ENCODE peak calls at places on chromosomes 16 and 17, in seven cellular contexts. C is fibroblast of villous mesenchyme, D is adrenal gland, L is heart right ventricle, F is lower lobe of right lung, A is cardiac fibroblast, K is DND-41. T is an unnamed sample.

GRCh38 chr16:50804290-50804907 is 62.5 kb downstream of the CYLD start:
- DNase-seq in C (no peak), D (no peak), L (no peak), F (no peak), A (no peak), K (no peak), T (no peak)

GRCh38 chr16:1764971-1765370 is 6.4 kb downstream of the NME3 start:
- DNase-seq in C (no peak), D (no peak), L (no peak), F (no peak), A (no peak), K (no peak), T (no peak)

GRCh38 chr16:84725481-84726078 is 25.8 kb downstream of the USP10 start:
- DNase-seq in C (no peak), D (no peak), L (no peak), F (no peak), A (no peak), K (no peak), T (no peak)

GRCh38 chr16:50644730-50645129 is 36.4 kb downstream of the SNX20 start:
- DNase-seq in C (peak), D (peak), L (peak), F (no peak), A (peak), K (no peak), T (no peak)

GRCh38 chr16:20676867-20677266 is 20.6 kb downstream of the ACSM1 start:
- DNase-seq in C (no peak), D (no peak), L (no peak), F (no peak), A (no peak), K (no peak), T (no peak)

GRCh38 chr16:69109486-69110270 is 4.2 kb downstream of the HAS3 start:
- DNase-seq in C (no peak), D (no peak), L (no peak), F (no peak), A (no peak), K (no peak), T (no peak)

GRCh38 chr16:48965391-48965790 is 316.2 kb downstream of the CBLN1 start:
- DNase-seq in C (peak), D (no peak), L (no peak), F (no peak), A (no peak), K (no peak), T (no peak)

GRCh38 chr16:89367538-89368059 is 122.8 kb downstream of the ANKRD11 start:
- DNase-seq in C (no peak), D (no peak), L (no peak), F (no peak), A (no peak), K (no peak), T (no peak)

GRCh38 chr17:4479982-4480751 is 18.5 kb upstream of the SPNS2 start:
- DNase-seq in C (no peak), D (no peak), L (no peak), F (no peak), A (no peak), K (peak), T (peak)

GRCh38 chr17:51120357-51120738 is 320 bp downstream of the SPAG9 start:
- DNase-seq in C (peak), D (peak), L (no peak), F (no peak), A (peak), K (peak), T (no peak)

GRCh38 chr17:29039764-29040598 is 3.0 kb upstream of the PIPOX start:
- DNase-seq in C (peak), D (no peak), L (no peak), F (no peak), A (peak), K (no peak), T (peak)

GRCh38 chr16:87610026-87610425 is 7.7 kb downstream of the JPH3 start:
- DNase-seq in C (no peak), D (no peak), L (no peak), F (no peak), A (no peak), K (no peak), T (no peak)

GRCh38 chr17:44518032-44518431 is 14.8 kb upstream of the GPATCH8 start:
- DNase-seq in C (peak), D (no peak), L (no peak), F (no peak), A (peak), K (no peak), T (peak)

GRCh38 chr17:79940381-79941087 is 95.1 kb downstream of the TBC1D16 start:
- DNase-seq in C (no peak), D (no peak), L (no peak), F (peak), A (no peak), K (no peak), T (no peak)

GRCh38 chr17:58107306-58107705 is 24.1 kb downstream of the DYNLL2 start:
- DNase-seq in C (no peak), D (no peak), L (no peak), F (no peak), A (no peak), K (no peak), T (no peak)

GRCh38 chr16:47079883-47080282 is 63.9 kb downstream of the NETO2 start:
- DNase-seq in C (no peak), D (no peak), L (no peak), F (no peak), A (no peak), K (no peak), T (no peak)

GRCh38 chr17:75626496-75627038 is 6.7 kb upstream of the SMIM5 start:
- DNase-seq in C (no peak), D (no peak), L (no peak), F (no peak), A (no peak), K (no peak), T (no peak)

GRCh38 chr17:17300624-17301568 is 2.3 kb upstream of the NT5M start:
- DNase-seq in C (peak), D (peak), L (peak), F (peak), A (peak), K (no peak), T (no peak)

GRCh38 chr17:41324180-41325075 is 8.9 kb upstream of the KRTAP17-1 start:
- DNase-seq in C (peak), D (no peak), L (no peak), F (no peak), A (peak), K (no peak), T (no peak)

GRCh38 chr16:83100679-83101078 is 473.9 kb downstream of the CDH13 start:
- DNase-seq in C (no peak), D (no peak), L (no peak), F (no peak), A (peak), K (no peak), T (no peak)

GRCh38 chr16:25177831-25178688 is 38.7 kb upstream of the AQP8 start:
- DNase-seq in C (peak), D (peak), L (no peak), F (peak), A (no peak), K (no peak), T (no peak)

GRCh38 chr16:11495066-11495407 is 91.7 kb downstream of the LITAF start:
- DNase-seq in C (no peak), D (no peak), L (no peak), F (no peak), A (no peak), K (no peak), T (no peak)

GRCh38 chr16:10408824-10409381 is 23.0 kb downstream of the ATF7IP2 start:
- DNase-seq in C (no peak), D (no peak), L (no peak), F (no peak), A (peak), K (peak), T (no peak)

GRCh38 chr17:4409659-4410058 is 24.1 kb upstream of the SPNS3 start:
- DNase-seq in C (peak), D (no peak), L (no peak), F (no peak), A (peak), K (no peak), T (no peak)

GRCh38 chr17:67456103-67456502 is 79.0 kb downstream of the PITPNC1 start:
- DNase-seq in C (no peak), D (no peak), L (no peak), F (no peak), A (no peak), K (no peak), T (no peak)

GRCh38 chr16:79004281-79004680 is 596.3 kb downstream of the MAF start:
- DNase-seq in C (no peak), D (no peak), L (no peak), F (no peak), A (no peak), K (no peak), T (no peak)

GRCh38 chr17:76710863-76711611 is at the start of gene MXRA7:
- DNase-seq in C (peak), D (peak), L (peak), F (peak), A (peak), K (peak), T (no peak)

GRCh38 chr17:36542755-36543154 is 2.0 kb upstream of the GGNBP2 start:
- DNase-seq in C (no peak), D (no peak), L (no peak), F (no peak), A (no peak), K (no peak), T (no peak)

DNA sequence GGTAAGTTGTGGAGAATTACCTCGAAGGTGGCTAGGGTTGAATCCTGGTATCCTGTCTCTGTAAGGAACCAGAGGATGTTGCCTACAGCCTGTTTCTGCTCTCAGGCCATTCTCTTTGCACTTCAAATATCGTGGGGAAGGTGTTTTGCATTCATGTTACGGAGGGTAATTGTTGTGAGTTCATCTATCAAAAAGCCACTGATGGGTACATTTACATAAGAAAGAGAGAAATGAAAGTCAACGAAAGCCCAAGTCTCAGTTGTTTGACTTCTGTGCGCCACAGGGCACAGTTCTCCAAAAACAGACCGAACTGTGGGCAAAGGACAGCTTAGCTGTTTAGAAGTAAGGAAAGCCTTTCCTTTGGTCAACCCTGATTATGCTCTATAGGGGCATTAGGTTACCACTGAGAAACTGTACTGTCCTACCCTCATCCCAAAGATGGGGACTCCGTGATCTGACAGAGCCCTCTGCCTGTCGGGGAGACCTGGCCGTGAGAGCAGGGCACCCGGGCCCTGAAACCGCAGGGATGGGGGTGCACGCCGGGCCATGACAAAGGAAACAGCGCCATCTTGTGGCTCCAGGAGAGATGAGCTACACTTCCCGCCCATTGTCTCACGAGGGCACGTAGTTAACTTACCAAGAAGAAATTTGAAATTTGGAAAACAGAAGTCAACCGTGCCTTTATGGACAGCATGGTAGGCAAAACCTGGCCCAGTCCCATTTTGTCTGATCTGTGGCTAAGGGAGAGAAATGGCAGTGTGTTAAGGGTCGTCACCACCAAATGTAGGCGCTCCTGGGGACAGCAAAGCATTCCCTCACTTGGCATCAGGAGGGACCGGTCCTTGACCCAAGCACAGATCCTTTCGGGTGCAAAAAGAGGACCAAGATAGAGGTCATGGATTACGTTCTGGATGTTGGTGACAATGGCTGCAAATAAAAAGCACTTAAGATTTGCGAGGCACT is 74.5 kb upstream of the DYNLRB2 start:
- DNase-seq in C (peak), D (peak), L (peak), F (peak), A (peak), K (peak), T (peak)
- TF ChIP-seq CTCF in C (peak), D (peak), L (peak), F (peak), A (peak), K (peak), T (peak)

DNA sequence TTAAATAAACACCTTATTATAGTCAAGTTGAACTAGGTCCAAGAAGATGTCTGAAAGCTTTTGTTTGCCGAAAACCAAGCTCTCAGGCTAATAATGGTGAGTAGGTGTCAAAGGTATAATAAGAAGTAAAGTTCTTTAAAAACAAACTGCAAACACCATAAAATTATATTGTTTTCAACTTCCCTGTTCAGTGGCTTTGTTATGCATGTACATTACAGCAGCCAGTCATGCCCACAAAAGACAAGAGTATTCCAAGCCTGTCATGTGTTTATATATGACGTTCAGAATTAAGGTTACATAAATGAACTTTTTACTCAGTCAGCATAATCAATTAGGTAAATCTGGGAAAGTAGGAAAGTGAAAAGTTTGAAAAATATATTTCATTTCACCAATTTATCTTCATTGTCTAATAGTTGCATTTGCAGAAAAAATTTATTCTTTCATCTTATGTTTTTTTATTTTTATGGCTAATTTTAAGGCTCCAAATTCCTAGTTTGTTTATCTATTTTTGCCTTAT is 928.7 kb upstream of the SOX9 start:
- DNase-seq in C (no peak), D (no peak), L (no peak), F (no peak), A (no peak), K (no peak), T (no peak)
- H3K4me3 ChIP-seq in C (no peak), D (no peak), L (no peak), F (no peak), A (no peak), K (no peak), T (no peak)

GRCh38 chr16:70399326-70399725 is 39.6 kb downstream of the ST3GAL2 start:
- DNase-seq in C (no peak), D (no peak), L (no peak), F (no peak), A (no peak), K (no peak), T (no peak)

GRCh38 chr16:70398177-70398743 is 40.6 kb downstream of the ST3GAL2 start:
- DNase-seq in C (no peak), D (no peak), L (no peak), F (no peak), A (no peak), K (no peak), T (no peak)

GRCh38 chr16:70395345-70395901 is 43.5 kb downstream of the ST3GAL2 start:
- DNase-seq in C (peak), D (peak), L (peak), F (peak), A (peak), K (peak), T (no peak)

GRCh38 chr16:70394853-70395252 is 44.0 kb downstream of the ST3GAL2 start:
- DNase-seq in C (no peak), D (no peak), L (no peak), F (no peak), A (no peak), K (no peak), T (no peak)

GRCh38 chr16:70396209-70396904 is 42.5 kb downstream of the ST3GAL2 start:
- DNase-seq in C (peak), D (no peak), L (no peak), F (no peak), A (peak), K (no peak), T (no peak)
- TF ChIP-seq CTCF in C (peak), D (no peak), L (no peak), F (no peak), A (no peak), K (no peak), T (no peak)

GRCh38 chr17:6455321-6455705 is 11.1 kb downstream of the PIMREG start:
- DNase-seq in C (peak), D (no peak), L (no peak), F (peak), A (no peak), K (no peak), T (no peak)
- H3K4me3 ChIP-seq in C (peak), D (no peak), L (no peak), F (no peak), A (no peak), K (no peak), T (peak)

DNA sequence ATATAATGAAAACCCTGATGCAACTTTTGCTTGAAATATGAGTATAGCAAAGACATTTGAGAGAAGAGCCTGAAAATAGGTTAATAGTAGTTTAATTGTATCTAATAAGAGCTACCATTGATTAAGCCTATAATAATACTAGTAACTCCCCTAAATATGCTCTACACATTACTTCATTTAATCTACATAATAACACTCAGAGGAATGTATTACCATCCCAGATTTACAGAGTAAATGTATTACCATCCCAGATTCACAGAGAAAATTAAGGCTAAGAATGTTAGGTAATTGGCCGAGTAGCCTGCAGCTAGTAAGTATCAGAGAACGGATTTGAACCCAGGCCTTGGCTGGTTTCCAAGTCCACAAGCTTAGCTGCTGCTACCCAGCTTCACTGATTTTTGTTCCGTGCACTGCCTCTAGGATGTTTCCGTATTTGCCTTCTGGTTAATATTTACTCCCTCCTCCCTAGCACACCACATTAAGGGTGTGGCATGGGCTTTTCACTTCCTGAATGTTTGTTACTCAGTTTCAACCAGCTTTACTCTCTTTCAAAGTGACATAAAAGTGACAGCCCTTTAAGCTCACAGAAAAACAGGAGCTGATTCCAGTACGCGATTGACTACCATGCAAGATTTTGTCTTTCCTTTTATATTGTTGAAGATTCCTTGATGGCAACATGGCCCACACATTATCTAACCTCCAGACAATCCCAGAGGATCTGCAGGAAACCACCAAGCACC is 26.6 kb upstream of the TOX3 start:
- DNase-seq in C (no peak), D (no peak), L (no peak), F (no peak), A (no peak), K (no peak), T (peak)
- TF ChIP-seq CTCF in C (no peak), D (no peak), L (no peak), F (no peak), A (no peak), K (no peak), T (no peak)